ENCODE peak calls at places on chromosome 12, in four cellular contexts. H is HepG2, R is GM12878, B is K562. U is an unnamed sample.

GRCh38 chr12:62604856-62605255 is 138.2 kb downstream of the MON2 start:
- DNase-seq in H (no peak), R (no peak), B (peak), U (no peak)

GRCh38 chr12:47799357-47799955 is 20.2 kb downstream of the HDAC7 start:
- DNase-seq in H (no peak), R (no peak), B (no peak), U (no peak)

GRCh38 chr12:64059685-64060084 is 162.4 kb downstream of the KICS2 start:
- DNase-seq in H (no peak), R (no peak), B (no peak), U (no peak)

GRCh38 chr12:2826721-2827515 is 7.9 kb downstream of the NRIP2 start:
- DNase-seq in H (no peak), R (no peak), B (no peak), U (no peak)

GRCh38 chr12:124518051-124518932 is 49.1 kb downstream of the NCOR2 start:
- DNase-seq in H (peak), R (no peak), B (peak), U (peak)

GRCh38 chr12:22974865-22975264 is 349.9 kb downstream of the ETNK1 start:
- DNase-seq in H (peak), R (no peak), B (peak), U (no peak)

GRCh38 chr12:107207931-107208515 is 114.7 kb upstream of the CRY1 start:
- DNase-seq in H (no peak), R (no peak), B (no peak), U (no peak)

GRCh38 chr12:1607940-1608782 is 13.8 kb upstream of the FBXL14 start:
- DNase-seq in H (no peak), R (no peak), B (no peak), U (no peak)

GRCh38 chr12:12819752-12820311 is 6.7 kb downstream of the DDX47 start:
- DNase-seq in H (no peak), R (no peak), B (no peak), U (no peak)

GRCh38 chr12:31323466-31324115 is 2.4 kb downstream of the SINHCAF start:
- DNase-seq in H (no peak), R (no peak), B (peak), U (no peak)

GRCh38 chr12:126883737-126884136 is 1383.2 kb upstream of the TMEM132C start:
- DNase-seq in H (no peak), R (no peak), B (no peak), U (no peak)

GRCh38 chr12:4997939-4998338 is 45.7 kb upstream of the KCNA5 start:
- DNase-seq in H (no peak), R (no peak), B (peak), U (no peak)

GRCh38 chr12:5000204-5000603 is 43.5 kb upstream of the KCNA5 start:
- DNase-seq in H (no peak), R (no peak), B (peak), U (no peak)

GRCh38 chr12:5000658-5001390 is 42.9 kb upstream of the KCNA5 start:
- DNase-seq in H (no peak), R (no peak), B (no peak), U (no peak)

GRCh38 chr12:5003025-5003666 is 40.5 kb upstream of the KCNA5 start:
- DNase-seq in H (peak), R (no peak), B (peak), U (peak)
- TF ChIP-seq FOXM1 in H (no peak), R (peak), B (no peak), U (no peak)

DNA sequence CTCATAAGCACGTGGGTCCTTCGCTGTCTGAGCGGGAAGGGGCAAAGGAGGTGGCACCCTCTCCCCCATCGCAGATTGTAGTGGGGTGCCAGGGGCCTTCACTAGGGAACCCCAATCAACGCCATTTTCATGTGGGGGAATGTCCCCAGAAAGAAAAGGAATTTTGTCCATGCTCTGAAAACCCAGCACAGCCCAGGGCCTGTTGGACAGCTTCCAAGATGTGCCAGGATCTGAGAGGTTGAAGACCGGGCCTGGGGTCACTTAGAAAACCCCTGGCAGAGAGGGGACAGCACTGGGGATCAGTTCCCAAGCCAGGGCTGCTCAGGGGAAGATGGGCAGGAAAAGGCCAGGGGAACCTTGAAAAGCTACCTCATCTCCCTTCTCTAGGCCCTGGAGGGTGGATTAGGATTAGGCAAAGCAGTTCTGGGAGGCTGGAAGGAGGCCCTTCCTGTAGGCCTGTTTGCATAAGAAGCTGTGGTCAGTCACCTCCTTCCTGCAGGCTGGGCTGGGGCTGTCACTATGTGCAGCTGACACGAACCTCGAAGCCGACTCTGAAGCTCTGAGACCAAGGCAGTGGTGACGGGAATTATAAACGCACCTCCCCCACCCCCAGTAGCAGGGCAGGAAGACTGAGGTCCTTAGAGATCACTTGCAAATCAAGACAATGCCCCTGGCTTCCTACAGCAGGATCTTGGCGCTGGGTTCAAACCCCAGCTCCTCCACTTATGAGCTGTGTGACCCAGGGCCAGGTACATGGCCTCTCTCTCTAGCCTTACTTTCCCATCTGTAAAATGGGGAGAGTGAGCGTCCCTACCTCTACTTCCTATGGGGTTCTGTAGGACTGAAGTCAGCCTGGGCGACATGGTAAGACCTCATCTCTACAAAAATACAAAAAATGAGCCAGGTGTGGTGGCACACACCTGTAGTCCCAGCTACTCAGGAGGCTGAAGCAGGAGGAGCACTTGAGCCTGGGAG is 29.0 kb downstream of the TESC start:
- DNase-seq in H (no peak), R (no peak), B (no peak), U (no peak)
- TF ChIP-seq BHLHE40 in H (no peak), R (no peak), B (no peak), U (no peak)

DNA sequence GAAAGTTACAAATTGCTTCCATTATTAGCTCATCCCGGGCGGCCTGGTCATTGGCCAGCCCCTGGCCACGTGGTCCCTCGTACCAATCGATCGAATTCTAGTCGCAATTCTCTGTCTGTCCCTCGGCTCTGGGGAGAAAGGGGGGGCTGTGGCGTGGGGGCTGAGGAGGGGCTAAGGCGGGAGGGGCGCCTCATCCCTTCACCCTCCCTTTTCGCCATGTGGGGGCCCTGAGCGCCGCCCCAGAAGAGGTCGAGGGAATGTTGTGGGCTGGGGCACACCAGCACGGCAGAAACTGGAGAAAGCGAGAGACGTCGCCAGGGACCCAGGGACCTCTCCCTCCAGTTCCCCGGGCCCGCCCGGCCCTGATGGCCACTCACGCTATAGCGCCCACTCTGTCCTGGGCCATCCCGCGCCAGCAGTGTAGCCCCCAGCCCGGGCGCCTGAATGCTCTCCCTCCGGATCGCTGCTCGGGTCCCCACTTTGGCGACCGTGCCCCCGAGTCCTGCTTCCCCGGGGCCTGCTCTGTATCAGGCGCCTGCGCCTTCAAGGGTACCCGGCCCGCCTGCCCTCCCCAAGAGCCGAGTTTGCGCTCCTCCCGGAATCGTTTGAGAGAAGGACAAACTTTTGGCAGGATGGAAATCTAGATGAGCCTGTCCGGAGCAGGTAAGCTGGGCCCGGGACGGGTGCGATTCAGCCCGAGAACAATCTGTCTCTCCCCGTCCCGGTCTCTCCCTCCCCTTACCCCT is 62.7 kb downstream of the SMUG1 start:
- DNase-seq in H (no peak), R (no peak), B (no peak), U (peak)
- TF ChIP-seq FOXM1 in H (no peak), R (no peak), B (no peak), U (no peak)

DNA sequence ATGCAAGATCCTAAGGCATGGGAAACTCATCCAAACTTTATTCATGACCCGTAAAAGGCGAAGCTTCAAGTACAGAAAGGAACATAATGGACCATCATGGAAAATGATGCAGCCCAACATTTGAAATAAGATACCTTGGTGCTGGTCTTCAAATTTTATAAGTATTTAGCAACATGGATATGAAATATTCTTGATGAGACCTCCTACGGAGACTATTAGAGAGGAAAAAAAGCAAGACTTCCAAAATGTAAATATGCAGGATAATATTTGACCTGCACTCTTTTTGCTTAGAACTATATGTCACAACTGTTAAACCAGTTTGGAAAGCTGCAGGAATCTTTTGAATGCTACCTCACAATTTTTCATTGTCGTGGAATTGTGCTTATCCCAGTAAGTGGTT is 168.8 kb upstream of the ARID2 start:
- DNase-seq in H (no peak), R (no peak), B (no peak), U (no peak)
- TF ChIP-seq BHLHE40 in H (no peak), R (no peak), B (no peak), U (no peak)

DNA sequence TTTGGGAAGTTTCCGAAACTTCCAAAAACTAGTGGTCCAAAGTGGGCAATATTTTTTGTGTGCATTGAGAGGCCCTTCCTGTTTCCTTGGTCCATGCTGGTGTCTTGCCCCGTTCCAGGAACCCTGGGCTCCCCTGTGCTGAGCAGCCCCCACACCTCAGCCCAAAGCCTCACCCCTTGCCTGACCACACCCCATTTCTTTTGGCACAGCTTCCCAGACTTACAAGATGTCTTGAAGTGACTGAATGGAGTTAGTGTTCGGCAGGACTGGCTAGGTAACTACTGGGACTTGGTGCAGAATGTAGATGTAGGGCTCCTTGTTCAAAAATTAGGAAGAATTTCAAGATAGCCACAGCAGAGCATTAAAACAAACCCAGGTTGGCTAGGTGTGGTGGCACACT is 68.6 kb downstream of the ETV6 start:
- DNase-seq in H (no peak), R (no peak), B (no peak), U (no peak)
- TF ChIP-seq FOXM1 in H (no peak), R (no peak), B (no peak), U (no peak)

DNA sequence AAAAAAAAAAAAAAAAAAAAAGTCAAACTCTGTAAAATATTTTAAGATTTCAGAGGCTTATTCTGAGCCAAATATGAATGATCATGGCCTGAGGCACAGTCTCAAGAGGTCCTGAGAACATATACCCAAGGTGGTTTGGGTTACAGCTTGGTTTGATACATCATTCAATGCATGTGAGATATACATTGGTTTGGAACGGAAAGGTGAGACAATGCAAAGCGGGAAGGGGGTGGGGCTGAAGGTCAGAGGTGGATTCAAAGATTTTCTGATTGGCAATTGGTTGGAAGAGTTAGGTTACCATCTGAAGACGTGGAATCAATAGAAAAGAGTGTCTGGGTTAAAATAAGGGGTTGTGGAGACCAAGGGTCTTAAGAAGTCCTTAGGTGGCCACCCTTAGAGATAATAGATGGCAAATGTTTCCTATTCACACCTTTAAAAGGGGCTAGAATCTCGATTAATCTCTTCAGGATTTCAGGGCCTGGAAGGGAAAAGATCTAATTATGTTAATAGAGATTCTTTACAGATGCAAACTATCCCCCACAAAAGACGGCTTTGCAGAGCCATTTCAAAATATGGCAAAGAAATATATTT is 173.9 kb upstream of the CNOT2 start:
- DNase-seq in H (no peak), R (no peak), B (no peak), U (no peak)
- TF ChIP-seq BHLHE40 in H (no peak), R (no peak), B (no peak), U (no peak)

GRCh38 chr12:90546511-90546910 is 408.5 kb downstream of the CCER1 start:
- DNase-seq in H (no peak), R (no peak), B (no peak), U (no peak)

GRCh38 chr12:90543841-90544240 is 411.1 kb downstream of the CCER1 start:
- DNase-seq in H (no peak), R (no peak), B (no peak), U (no peak)

GRCh38 chr12:90548595-90548994 is 406.4 kb downstream of the CCER1 start:
- DNase-seq in H (no peak), R (no peak), B (no peak), U (no peak)

DNA sequence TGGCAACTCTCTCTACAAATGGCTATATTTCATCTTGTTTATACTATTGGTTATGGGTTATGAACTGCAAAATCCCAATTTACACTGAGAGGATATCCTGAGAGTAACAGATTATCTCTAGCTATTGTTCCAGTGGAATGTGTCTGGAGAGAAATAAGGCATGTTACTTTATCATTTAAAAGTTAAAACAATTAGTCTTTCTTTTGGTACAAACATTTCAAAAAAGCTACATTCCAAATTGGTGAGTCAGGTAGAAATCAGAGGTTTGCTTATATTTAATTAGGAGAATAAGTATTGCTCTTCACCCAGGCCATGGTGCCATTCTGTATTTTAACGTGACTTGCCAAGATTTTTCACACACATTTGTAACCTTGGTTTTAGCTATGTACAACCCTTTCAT is 411.6 kb downstream of the CCER1 start:
- DNase-seq in H (no peak), R (no peak), B (no peak), U (no peak)
- TF ChIP-seq FOXM1 in H (no peak), R (no peak), B (no peak), U (no peak)

GRCh38 chr12:113151655-113152054 is 2.1 kb downstream of the CFAP73 start:
- DNase-seq in H (no peak), R (no peak), B (no peak), U (no peak)
- TF ChIP-seq BHLHE40 in H (no peak), R (no peak), B (no peak), U (no peak)